ENCODE peak calls at places on chromosomes 6 and 20, in ten cellular contexts. J, M, B, L, C, A, G, E, N and D are unnamed samples.

GRCh38 chr6:147190556-147190955 is 13.7 kb upstream of the STXBP5 start:
- DNase-seq in A (no peak), J (no peak), C (no peak), G (peak), B (no peak), E (no peak), L (no peak), M (no peak), N (no peak), D (no peak)

GRCh38 chr6:108616973-108617372 is 56.3 kb downstream of the FOXO3 start:
- DNase-seq in C (no peak), B (no peak), G (no peak), E (no peak), N (no peak), M (peak), A (no peak), L (no peak), J (no peak), D (no peak)

GRCh38 chr6:47479156-47479541 is 1.6 kb downstream of the CD2AP start:
- DNase-seq in M (no peak), N (no peak), J (no peak), E (no peak), G (no peak), B (no peak), L (no peak), A (no peak), C (peak), D (no peak)

GRCh38 chr6:8828376-8828775 is 393.0 kb upstream of the SLC35B3 start:
- DNase-seq in J (no peak), C (no peak), A (no peak), G (no peak), N (no peak), E (no peak), B (no peak), M (no peak), L (no peak), D (no peak)

GRCh38 chr6:5081955-5082354 is 3.2 kb upstream of the PPP1R3G start:
- DNase-seq in G (no peak), J (no peak), M (no peak), N (no peak), L (no peak), C (no peak), E (no peak), B (no peak), A (no peak), D (no peak)

GRCh38 chr6:101393291-101394251 is at the start of gene GRIK2:
- DNase-seq in M (peak), L (no peak), C (peak), N (peak), G (peak), J (no peak), A (no peak), B (peak), E (peak), D (no peak)

GRCh38 chr6:158506577-158506976 is 53.3 kb upstream of the TMEM181 start:
- DNase-seq in L (peak), A (no peak), M (no peak), N (peak), C (peak), B (peak), G (no peak), E (peak), J (no peak), D (no peak)

GRCh38 chr6:155274533-155274932 is 10.7 kb downstream of the CLDN20 start:
- DNase-seq in M (peak), A (no peak), J (no peak), C (no peak), N (peak), B (no peak), L (no peak), E (no peak), G (no peak), D (no peak)

GRCh38 chr20:23114018-23114417 is 27.9 kb upstream of the CD93 start:
- DNase-seq in N (peak), B (no peak), C (no peak), G (peak), L (no peak), J (peak), M (no peak), E (no peak), A (no peak), D (no peak)

GRCh38 chr20:14284443-14284842 is 53.0 kb downstream of the FLRT3 start:
- DNase-seq in C (no peak), N (no peak), M (no peak), A (no peak), G (no peak), L (no peak), J (no peak), B (no peak), E (no peak), D (no peak)

GRCh38 chr6:45483021-45483420 is 105.3 kb upstream of the SUPT3H start:
- DNase-seq in B (no peak), C (no peak), E (no peak), N (peak), A (no peak), L (no peak), J (no peak), M (peak), G (no peak), D (no peak)

GRCh38 chr6:50823130-50823920 is 4.7 kb downstream of the TFAP2B start:
- DNase-seq in B (no peak), C (no peak), N (no peak), M (no peak), J (no peak), G (no peak), L (no peak), E (no peak), A (no peak), D (no peak)

GRCh38 chr20:43982016-43982415 is 67.4 kb downstream of the TOX2 start:
- DNase-seq in B (no peak), J (no peak), C (no peak), A (no peak), E (no peak), M (no peak), G (no peak), N (no peak), L (no peak), D (no peak)

GRCh38 chr6:87832025-87832825 is 130.2 kb upstream of the AKIRIN2 start:
- DNase-seq in L (no peak), B (no peak), A (peak), G (no peak), J (no peak), M (peak), N (peak), C (peak), E (peak), D (peak)
- TF ChIP-seq CTCF in L (no peak), B (peak), A (peak), G (peak), J (peak), M (peak), N (peak), C (peak), E (peak), D (peak)

DNA sequence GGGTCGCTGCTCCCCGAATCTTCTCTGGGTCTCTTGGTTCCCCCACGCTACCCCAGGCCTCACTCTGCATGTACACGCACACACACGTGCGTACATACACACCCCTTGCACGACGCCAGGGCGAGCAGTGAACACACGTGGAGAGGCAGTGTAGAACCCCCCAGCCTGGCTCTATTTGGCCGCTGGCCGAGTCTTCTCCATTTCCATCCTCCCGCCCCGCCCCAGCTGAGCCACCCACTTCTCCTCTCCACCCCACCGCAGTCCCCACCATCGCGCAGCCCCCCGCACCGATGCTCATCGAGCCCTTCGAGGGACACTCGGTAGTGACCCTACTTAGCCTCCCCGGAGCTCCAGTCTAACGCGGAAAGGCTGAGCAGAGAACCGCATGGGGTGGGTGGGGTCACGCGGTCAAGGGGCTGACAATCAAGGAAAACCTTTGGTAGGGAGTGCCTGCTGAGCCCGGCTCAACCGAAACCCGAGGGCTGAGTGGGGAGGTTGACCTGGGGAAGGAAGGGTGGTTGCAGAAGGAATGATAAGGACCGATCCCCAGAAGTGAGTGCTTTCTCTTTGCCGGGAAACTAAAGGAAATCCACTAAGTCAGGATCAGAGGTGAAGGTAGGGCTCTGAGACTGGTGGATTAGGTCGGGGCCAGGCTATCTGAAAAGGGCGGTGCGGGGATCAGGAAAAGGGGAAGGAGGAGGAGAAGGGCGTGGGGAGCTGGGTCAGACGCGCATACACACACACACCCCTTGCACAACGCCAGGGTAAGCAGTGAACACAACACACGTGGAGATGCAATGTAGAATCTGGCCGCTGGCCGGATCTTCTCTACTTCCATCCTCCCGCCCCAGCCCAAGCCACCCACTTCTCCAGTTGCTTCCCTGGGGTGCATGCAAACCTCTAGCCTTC is 49.8 kb downstream of the CPXM1 start:
- DNase-seq in L (no peak), E (peak), C (peak), G (peak), M (peak), J (no peak), B (no peak), A (no peak), N (peak), D (no peak)
- H3K4me3 ChIP-seq in L (peak), E (peak), C (peak), G (no peak), M (peak), J (peak), B (no peak), A (no peak), N (no peak), D (no peak)

DNA sequence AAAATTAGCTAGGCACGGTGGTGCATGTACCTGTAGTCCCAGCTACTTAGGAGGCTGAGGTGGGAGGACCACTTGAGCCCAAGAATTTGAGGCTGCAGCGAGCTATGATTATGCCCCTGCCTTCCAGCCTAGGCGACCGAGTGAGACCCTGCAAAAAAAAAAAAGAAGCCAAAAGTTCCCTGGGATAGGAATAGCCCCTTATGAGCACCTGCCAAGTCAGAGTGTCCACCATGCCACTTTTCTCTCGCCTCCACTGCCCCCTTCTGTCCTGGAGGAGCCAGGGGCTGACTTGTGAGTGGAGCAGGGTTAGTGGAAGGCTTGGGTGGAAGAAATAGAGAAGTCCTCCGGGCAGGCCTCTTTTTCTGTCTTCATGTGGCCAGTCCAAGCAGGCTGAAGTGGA is 12.1 kb upstream of the DDX27 start:
- DNase-seq in G (no peak), N (no peak), B (no peak), M (no peak), J (no peak), C (peak), E (peak), L (no peak), A (no peak), D (no peak)
- TF ChIP-seq CTCF in G (no peak), N (no peak), B (no peak), M (no peak), J (no peak), C (peak), E (peak), L (no peak), A (peak), D (no peak)

GRCh38 chr6:33071579-33071978 is 1.9 kb downstream of the HLA-DPA1 start:
- DNase-seq in J (no peak), E (no peak), A (no peak), M (no peak), C (no peak), G (no peak), N (no peak), B (no peak), L (no peak), D (no peak)

GRCh38 chr6:33073431-33073871 is at the start of gene HLA-DPA1:
- DNase-seq in J (peak), M (peak), E (peak), N (peak), G (peak), C (no peak), A (peak), B (peak), L (peak), D (peak)

GRCh38 chr6:33070909-33071308 is 2.5 kb downstream of the HLA-DPA1 start:
- DNase-seq in J (no peak), L (no peak), B (peak), C (no peak), N (no peak), E (no peak), A (no peak), M (no peak), G (no peak), D (no peak)

GRCh38 chr6:33075208-33075567 is 602 bp upstream of the HLA-DPB1 start:
- DNase-seq in C (no peak), G (no peak), N (no peak), E (no peak), J (no peak), A (no peak), M (no peak), B (no peak), L (no peak), D (no peak)

DNA sequence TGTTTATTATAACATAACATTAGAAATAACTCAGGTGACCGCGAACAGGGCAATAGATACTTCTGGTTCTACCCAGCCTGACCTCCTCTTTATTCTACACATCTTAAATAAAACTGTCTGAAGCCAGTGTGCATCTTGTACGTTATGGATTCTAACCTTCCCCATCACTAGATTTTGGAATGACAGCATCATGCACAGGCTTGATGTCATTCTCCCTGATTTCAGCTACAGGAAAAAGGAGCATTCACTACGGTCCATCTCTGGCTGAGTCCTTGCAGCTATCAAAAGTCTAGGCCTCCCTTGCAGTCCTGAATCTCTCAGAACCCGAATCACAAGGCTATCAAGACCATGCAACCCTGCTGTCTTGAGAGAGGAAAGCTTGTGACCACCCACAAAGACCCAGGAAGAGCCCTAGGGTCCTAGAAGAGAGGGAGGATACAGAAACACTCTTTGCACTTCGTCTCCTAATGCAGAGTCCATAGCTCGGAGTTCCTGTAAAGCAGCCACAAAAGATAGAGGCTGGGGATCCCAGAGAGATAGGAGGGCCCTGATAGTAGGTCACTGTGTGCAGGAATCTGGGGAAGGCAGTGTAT is 845 bp downstream of the HLA-DPA1 start:
- DNase-seq in J (no peak), B (no peak), N (no peak), G (no peak), L (no peak), C (no peak), M (no peak), E (no peak), A (no peak), D (no peak)
- H3K4me3 ChIP-seq in J (peak), B (no peak), N (no peak), G (no peak), L (no peak), C (no peak), M (no peak), E (no peak), A (peak), D (peak)

DNA sequence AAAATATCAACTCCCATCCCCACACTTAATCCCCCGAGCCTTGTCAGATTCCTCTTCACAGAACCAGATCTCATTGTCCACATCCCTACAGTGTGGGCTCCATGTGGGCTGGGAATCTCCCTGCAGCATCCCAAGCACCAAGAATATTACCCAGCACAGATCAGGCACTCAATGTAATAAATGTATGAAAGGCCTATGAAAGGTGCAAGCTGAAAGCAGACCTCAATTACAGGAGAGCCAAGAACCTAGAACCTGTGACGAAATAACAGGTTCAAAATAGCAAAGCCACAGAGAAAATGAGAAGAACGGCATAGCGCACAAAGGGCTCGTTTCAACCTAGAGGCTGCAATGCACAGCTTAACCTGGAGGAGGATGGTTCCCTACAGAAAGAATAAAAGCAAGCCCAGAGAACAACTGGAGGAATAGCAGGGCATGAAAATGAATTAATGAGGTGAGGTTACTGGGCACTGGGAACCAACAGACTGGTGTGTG is 3.1 kb downstream of the SLC23A2 start:
- DNase-seq in L (no peak), G (no peak), J (no peak), E (peak), B (no peak), M (no peak), A (no peak), N (no peak), C (peak), D (no peak)
- TF ChIP-seq CTCF in L (no peak), G (no peak), J (no peak), E (peak), B (peak), M (no peak), A (peak), N (peak), C (peak), D (peak)

GRCh38 chr20:46205349-46205748 is 87.2 kb downstream of the CD40 start:
- DNase-seq in A (no peak), B (no peak), C (no peak), E (no peak), J (no peak), M (no peak), L (no peak), G (no peak), N (no peak), D (no peak)
- H3K4me3 ChIP-seq in A (no peak), B (no peak), C (no peak), E (no peak), J (no peak), M (no peak), L (no peak), G (no peak), N (no peak), D (no peak)